ENCODE peak calls at places on chromosomes 4 and X, in seven cellular contexts. J is fibroblast of pulmonary artery, S is right lobe of liver, Q is heart right ventricle, Y is brain microvascular endothelial cell, E is AG04450, C is epithelial cell of esophagus. V is an unnamed sample.

GRCh38 chr4:16225139-16225538 is 1.1 kb downstream of the TAPT1 start:
- DNase-seq in Q (no peak), E (no peak), S (no peak), Y (no peak), C (peak), J (peak), V (no peak)

GRCh38 chrX:47278684-47279083 is 45.9 kb downstream of the USP11 start:
- DNase-seq in Q (no peak), E (peak), J (peak), S (no peak), Y (peak), C (peak), V (no peak)

GRCh38 chr4:95410387-95411005 is 138.3 kb downstream of the UNC5C start:
- DNase-seq in Y (no peak), C (no peak), S (no peak), J (no peak), Q (no peak), E (no peak), V (no peak)

GRCh38 chr4:38943355-38943754 is 75.7 kb downstream of the FAM114A1 start:
- DNase-seq in Q (peak), S (no peak), C (no peak), E (peak), Y (no peak), J (peak), V (no peak)

GRCh38 chrX:129649268-129650182 is 5.2 kb downstream of the APLN start:
- DNase-seq in Y (peak), S (no peak), J (peak), C (no peak), Q (no peak), E (no peak), V (no peak)

GRCh38 chr4:23805381-23805780 is 84.5 kb downstream of the PPARGC1A start:
- DNase-seq in C (no peak), E (no peak), Y (no peak), Q (no peak), S (no peak), J (peak), V (no peak)

GRCh38 chr4:145501051-145501660 is 19.5 kb downstream of the SMAD1 start:
- DNase-seq in E (no peak), S (no peak), C (no peak), J (no peak), Q (no peak), Y (no peak), V (no peak)

GRCh38 chrX:140762061-140762460 is 52.5 kb downstream of the LINC00632 start:
- DNase-seq in C (peak), J (peak), E (no peak), S (no peak), Q (no peak), Y (peak), V (peak)

GRCh38 chrX:95071621-95072020 is 1397.6 kb downstream of the FAM133A start:
- DNase-seq in S (no peak), J (no peak), C (peak), E (no peak), Y (no peak), Q (no peak), V (no peak)

GRCh38 chrX:129786210-129786651 is 6.5 kb downstream of the SASH3 start:
- DNase-seq in E (no peak), Q (no peak), J (no peak), Y (no peak), S (no peak), C (no peak), V (no peak)

GRCh38 chr4:151530230-151530629 is 121.3 kb downstream of the FHIP1A start:
- DNase-seq in Q (no peak), C (peak), J (no peak), Y (no peak), S (no peak), E (no peak), V (no peak)

GRCh38 chr4:55637272-55637820 is 1.2 kb upstream of the NMU start:
- DNase-seq in S (no peak), J (no peak), Q (no peak), E (no peak), Y (no peak), C (no peak), V (no peak)

GRCh38 chr4:13963601-13964000 is 336.1 kb upstream of the BOD1L1 start:
- DNase-seq in S (no peak), E (no peak), J (peak), Y (no peak), C (no peak), Q (no peak), V (no peak)

GRCh38 chr4:142563682-142564291 is 282.3 kb downstream of the INPP4B start:
- DNase-seq in J (peak), S (no peak), Y (peak), Q (no peak), C (peak), E (no peak), V (no peak)

GRCh38 chr4:54228064-54228527 is 997 bp upstream of the PDGFRA start:
- DNase-seq in E (peak), Y (peak), C (peak), J (peak), Q (peak), S (peak), V (peak)

GRCh38 chr4:99894998-99895397 is 771 bp upstream of the LAMTOR3 start:
- DNase-seq in Q (no peak), Y (no peak), J (no peak), C (no peak), E (no peak), S (no peak), V (no peak)

GRCh38 chr4:133157460-133158160 is 8.5 kb downstream of the PCDH10 start:
- DNase-seq in J (no peak), Q (no peak), Y (no peak), E (no peak), S (no peak), C (no peak), V (no peak)

GRCh38 chr4:67751260-67751659 is 2.9 kb downstream of the GNRHR start:
- DNase-seq in Q (no peak), S (no peak), C (peak), E (no peak), Y (no peak), J (peak), V (no peak)

GRCh38 chr4:21753084-21753760 is 195.3 kb downstream of the KCNIP4 start:
- DNase-seq in Q (no peak), S (no peak), E (no peak), Y (peak), J (no peak), C (peak), V (no peak)

GRCh38 chrX:155612312-155613224 is at the start of gene TMLHE:
- DNase-seq in J (peak), Y (peak), C (peak), Q (peak), S (peak), E (peak), V (peak)

GRCh38 chrX:109732319-109732779 is 708 bp downstream of the ACSL4 start:
- DNase-seq in E (no peak), J (peak), C (peak), Q (no peak), Y (no peak), S (no peak), V (no peak)

GRCh38 chr4:158578476-158578875 is 56.8 kb downstream of the RXFP1 start:
- DNase-seq in Y (peak), Q (no peak), J (peak), C (peak), S (no peak), E (no peak), V (no peak)

GRCh38 chrX:123072686-123073385 is 111.2 kb upstream of the GRIA3 start:
- DNase-seq in S (no peak), Q (no peak), E (no peak), Y (no peak), C (no peak), J (no peak), V (no peak)

GRCh38 chrX:129600981-129601424 is 53.8 kb downstream of the APLN start:
- DNase-seq in C (peak), J (peak), S (no peak), Y (peak), Q (no peak), E (no peak), V (no peak)

GRCh38 chr4:152010680-152011079 is 249.9 kb upstream of the GATB start:
- DNase-seq in Q (no peak), S (no peak), C (no peak), Y (no peak), E (no peak), J (no peak), V (no peak)

GRCh38 chrX:130095249-130095648 is 15.0 kb downstream of the ELF4 start:
- DNase-seq in Y (no peak), Q (no peak), S (no peak), J (no peak), E (no peak), C (no peak), V (no peak)

GRCh38 chr4:179666226-179666625 is 2224.0 kb upstream of the AGA start:
- DNase-seq in C (no peak), J (no peak), S (no peak), Q (no peak), E (no peak), Y (no peak), V (no peak)

GRCh38 chr4:156799121-156799589 is 172.4 kb downstream of the PDGFC start:
- DNase-seq in S (no peak), Y (no peak), J (peak), E (no peak), C (peak), Q (no peak), V (no peak)

GRCh38 chr4:78749258-78749971 is 26.7 kb upstream of the BMP2K start:
- DNase-seq in Y (no peak), J (no peak), C (no peak), S (no peak), E (no peak), Q (no peak), V (no peak)

GRCh38 chr4:151940290-151940689 is 179.5 kb upstream of the GATB start:
- DNase-seq in Y (no peak), E (no peak), J (no peak), C (no peak), Q (no peak), S (no peak), V (no peak)

GRCh38 chr4:86223472-86223871 is 136.4 kb downstream of the MAPK10 start:
- DNase-seq in J (peak), E (peak), C (peak), Y (peak), S (no peak), Q (no peak), V (no peak)
- TF ChIP-seq CTCF in J (peak), E (peak), C (peak), Y (peak), S (no peak), Q (no peak), V (peak)

DNA sequence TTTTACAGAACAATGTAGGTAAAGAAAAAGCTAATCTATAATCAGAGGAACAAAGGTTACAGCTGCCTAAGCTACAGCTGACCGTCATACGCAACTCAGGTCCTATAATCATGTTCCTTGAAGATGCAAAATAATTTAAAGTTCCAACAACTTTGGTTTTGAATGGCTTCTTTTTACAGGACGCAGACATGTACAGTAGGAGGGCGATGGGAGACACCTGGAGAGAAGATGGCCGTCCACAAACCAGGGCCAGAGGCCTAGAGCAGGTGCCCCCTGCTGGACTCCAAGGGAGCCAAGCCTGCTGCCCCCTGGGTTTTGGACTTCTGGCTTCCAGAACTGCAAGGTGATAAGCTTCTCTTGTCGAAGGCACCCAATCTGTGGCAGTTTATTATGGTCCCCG is 10.6 kb downstream of the HGFAC start:
- DNase-seq in Y (no peak), J (peak), E (no peak), C (no peak), Q (peak), S (no peak), V (no peak)
- TF ChIP-seq CTCF in Y (peak), J (peak), E (peak), C (no peak), Q (peak), S (no peak), V (peak)

GRCh38 chr4:120071192-120071795 is 4.6 kb upstream of the MAD2L1 start:
- DNase-seq in J (peak), Y (peak), C (peak), Q (no peak), E (no peak), S (no peak), V (no peak)
- TF ChIP-seq CTCF in J (peak), Y (peak), C (peak), Q (peak), E (peak), S (peak), V (peak)

DNA sequence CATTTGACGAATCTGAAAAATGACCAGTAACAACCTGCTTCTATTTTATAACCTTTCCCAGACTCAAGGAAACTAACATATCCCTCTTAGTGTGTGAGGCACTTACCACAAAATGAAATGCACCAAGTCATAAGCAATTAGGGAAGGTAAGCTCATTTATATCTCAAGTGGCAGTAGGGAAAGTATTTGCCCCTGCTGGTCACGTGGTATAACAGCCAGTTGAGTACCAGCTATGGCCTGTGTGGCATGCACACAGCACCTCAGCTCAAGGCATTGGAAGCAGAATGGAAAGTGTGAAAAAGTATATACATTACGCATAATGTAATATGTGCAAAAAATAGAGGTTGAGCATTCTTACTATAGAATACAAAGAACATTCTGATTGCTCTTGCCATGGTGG is 178.3 kb upstream of the GYPA start:
- DNase-seq in C (no peak), S (no peak), Q (no peak), J (no peak), E (no peak), Y (no peak), V (no peak)
- TF ChIP-seq CTCF in C (peak), S (no peak), Q (no peak), J (no peak), E (no peak), Y (peak), V (no peak)

V was measured in progenitor cell of endocrine pancreas.